ENCODE peak calls at places on chromosome 3, in seven cellular contexts. Z is left lung; N is stomach; Q is transverse colon; A is neural progenitor cell; P is CD8-positive, alpha-beta T cell; F is H1. Y is an unnamed sample.

GRCh38 chr3:4320453-4320852 is 17.3 kb downstream of the SETMAR start:
- DNase-seq in Q (no peak), N (no peak), P (no peak), Z (no peak), A (no peak), F (no peak), Y (no peak)

GRCh38 chr3:107997666-107998065 is 93.2 kb downstream of the CD47 start:
- DNase-seq in F (no peak), N (no peak), A (no peak), Q (no peak), P (no peak), Z (no peak), Y (no peak)

GRCh38 chr3:30628931-30629590 is 22.7 kb downstream of the TGFBR2 start:
- DNase-seq in P (no peak), A (no peak), N (no peak), Z (no peak), F (no peak), Q (no peak), Y (no peak)

GRCh38 chr3:37510749-37511148 is 336.4 kb upstream of the LRRFIP2 start:
- DNase-seq in N (no peak), A (no peak), Z (no peak), Q (no peak), F (no peak), P (no peak), Y (no peak)

GRCh38 chr3:87856126-87856525 is 202.7 kb downstream of the CGGBP1 start:
- DNase-seq in N (no peak), A (no peak), P (no peak), Q (no peak), Z (no peak), F (no peak), Y (no peak)

GRCh38 chr3:99708207-99708745 is 69.9 kb downstream of the COL8A1 start:
- DNase-seq in F (no peak), Z (no peak), N (no peak), Q (no peak), A (no peak), P (no peak), Y (no peak)

GRCh38 chr3:151216641-151217040 is 13.6 kb upstream of the GPR171 start:
- DNase-seq in P (no peak), F (no peak), Q (no peak), Z (no peak), N (no peak), A (no peak), Y (no peak)

GRCh38 chr3:41274944-41275668 is 75.8 kb downstream of the CTNNB1 start:
- DNase-seq in Q (peak; percentile 12), N (no peak), A (no peak), Z (no peak), F (no peak), P (no peak), Y (no peak)

GRCh38 chr3:1228289-1228688 is 135.5 kb downstream of the CNTN6 start:
- DNase-seq in Z (no peak), A (no peak), P (no peak), N (no peak), F (no peak), Q (no peak), Y (no peak)

GRCh38 chr3:118968111-118968510 is 66.5 kb downstream of the IGSF11 start:
- DNase-seq in N (no peak), F (no peak), A (peak; percentile 30), Z (no peak), Q (no peak), P (no peak), Y (no peak)

GRCh38 chr3:111534701-111535100 is 7.3 kb upstream of the CD96 start:
- DNase-seq in Z (no peak), A (no peak), N (no peak), F (no peak), Q (no peak), P (no peak), Y (no peak)

GRCh38 chr3:177498037-177498857 is 301.0 kb upstream of the TBL1XR1 start:
- DNase-seq in F (no peak), A (no peak), N (peak; percentile 71), Z (no peak), P (no peak), Q (no peak), Y (no peak)

GRCh38 chr3:149958171-149958796 is 12.4 kb downstream of the PFN2 start:
- DNase-seq in Z (no peak), Q (no peak), N (no peak), A (no peak), P (no peak), F (no peak), Y (no peak)

GRCh38 chr3:120766576-120766975 is 24.0 kb downstream of the GTF2E1 start:
- DNase-seq in Q (no peak), A (no peak), P (no peak), N (no peak), F (no peak), Z (no peak), Y (no peak)

GRCh38 chr3:152323834-152324233 is 55.1 kb downstream of the MBNL1 start:
- DNase-seq in F (no peak), P (no peak), Q (no peak), Z (no peak), N (no peak), A (no peak), Y (no peak)

GRCh38 chr3:179322481-179323196 is at the start of gene ZNF639:
- DNase-seq in A (peak; percentile 95), Q (peak; percentile 83), Z (peak; percentile 93), F (peak; percentile 77), N (peak; percentile 77), P (peak; percentile 88), Y (peak; percentile 57)

GRCh38 chr3:41259449-41260062 is 60.3 kb downstream of the CTNNB1 start:
- DNase-seq in Q (no peak), A (no peak), N (no peak), Z (no peak), F (no peak), P (no peak), Y (no peak)

GRCh38 chr3:126440709-126440995 is 35.0 kb downstream of the ZXDC start:
- DNase-seq in N (peak; percentile 18), P (no peak), Z (peak; percentile 35), Q (no peak), F (no peak), A (no peak), Y (no peak)

GRCh38 chr3:110650752-110651151 is 420.9 kb upstream of the NECTIN3 start:
- DNase-seq in Z (no peak), P (no peak), Q (no peak), F (no peak), N (no peak), A (no peak), Y (no peak)

DNA sequence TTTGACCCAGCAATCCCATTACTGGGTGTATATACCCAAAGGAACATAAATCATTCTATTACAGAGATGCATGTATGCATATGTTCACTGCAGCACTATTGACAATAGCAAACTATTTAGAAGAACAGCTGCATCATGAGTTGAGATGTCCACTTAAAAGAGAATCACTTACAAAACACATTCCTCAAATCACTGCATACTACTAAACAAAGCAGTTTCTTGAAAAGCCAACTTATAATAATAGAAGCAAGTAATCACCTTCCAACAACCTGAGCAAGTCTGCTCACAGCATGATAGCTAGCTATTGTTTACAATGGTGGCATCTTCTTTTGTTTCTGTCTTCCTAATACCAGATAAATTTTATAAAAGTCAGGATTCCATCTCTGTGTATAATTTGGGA is 454.7 kb upstream of the ADAMTS9 start:
- DNase-seq in Q (no peak), A (peak; percentile 24), F (no peak), P (no peak), Z (no peak), N (no peak), Y (no peak)
- H3K27ac ChIP-seq in Q (no peak overlapping the region), A (no peak overlapping the region), F (no peak overlapping the region), P (no peak overlapping the region), Z (no peak overlapping the region), N (no peak overlapping the region), Y (no peak overlapping the region)

GRCh38 chr3:39183231-39184080 is 8.9 kb downstream of the XIRP1 start:
- DNase-seq in Q (no peak), A (no peak), N (no peak), P (no peak), F (no peak), Z (no peak), Y (no peak)
- H3K9me3 ChIP-seq in Q (no peaks in the 10 kb centered on the region), A (no peaks in the 10 kb centered on the region), N (no peaks in the 10 kb centered on the region), P (no peaks in the 10 kb centered on the region), F (no peaks in the 10 kb centered on the region), Z (no peaks in the 10 kb centered on the region), Y (no peaks in the 10 kb centered on the region)

GRCh38 chr3:138854940-138855339 is 20.2 kb upstream of the PIK3CB start:
- DNase-seq in P (no peak), N (no peak), F (no peak), Q (no peak), A (no peak), Z (no peak), Y (no peak)
- H3K4me1 ChIP-seq in P (no peaks in the 10 kb centered on the region), N (no peaks in the 10 kb centered on the region), F (no peaks in the 10 kb centered on the region), Q (no peaks in the 10 kb centered on the region), A (no peaks in the 10 kb centered on the region), Z (peaks cover 3% of the 10 kb centered on the region), Y (no peaks in the 10 kb centered on the region)

GRCh38 chr3:127590593-127591477 is at the start of gene TPRA1:
- DNase-seq in P (peak; percentile 84), Z (peak; percentile 95), A (peak; percentile 97), N (peak; percentile 89), Q (peak; percentile 90), F (peak; percentile 80), Y (peak; percentile 83)

GRCh38 chr3:127589600-127590281 is 792 bp downstream of the TPRA1 start:
- DNase-seq in P (no peak), Q (peak; percentile 19), F (no peak), A (peak; percentile 55), N (no peak), Z (peak; percentile 82), Y (no peak)

GRCh38 chr3:127590282-127590592 is 296 bp downstream of the TPRA1 start:
- DNase-seq in A (no peak), Z (peak; percentile 90), N (no peak), P (no peak), Q (peak; percentile 35), F (no peak), Y (no peak)

GRCh38 chr3:127587876-127588275 is 2.7 kb downstream of the TPRA1 start:
- DNase-seq in A (no peak), P (no peak), Q (no peak), F (no peak), N (no peak), Z (peak; percentile 53), Y (no peak)

GRCh38 chr3:127588675-127589577 is 1.6 kb downstream of the TPRA1 start:
- DNase-seq in P (no peak), A (peak; percentile 28), Q (no peak), F (no peak), N (no peak), Z (no peak), Y (no peak)
- H3K27ac ChIP-seq in P (no peak overlapping the region), A (no peak overlapping the region), Q (peak overlapping the region; percentile 97), F (no peak overlapping the region), N (peak overlapping the region; percentile 90), Z (no peak overlapping the region), Y (no peak overlapping the region)

GRCh38 chr3:172771672-172772071 is 21.1 kb downstream of the ECT2 start:
- DNase-seq in F (no peak), N (no peak), P (no peak), Q (no peak), A (no peak), Z (no peak), Y (no peak)
- H3K9me3 ChIP-seq in F (no peaks in the 10 kb centered on the region), N (no peaks in the 10 kb centered on the region), P (no peaks in the 10 kb centered on the region), Q (no peaks in the 10 kb centered on the region), A (no peaks in the 10 kb centered on the region), Z (no peaks in the 10 kb centered on the region), Y (no peaks in the 10 kb centered on the region)

GRCh38 chr3:195153653-195154052 is 117.3 kb downstream of the XXYLT1 start:
- DNase-seq in P (no peak), Z (no peak), N (no peak), Q (no peak), A (no peak), F (no peak), Y (no peak)
- H3K4me1 ChIP-seq in P (peaks cover 25% of the 10 kb centered on the region), Z (peaks cover 80% of the 10 kb centered on the region), N (peaks cover 68% of the 10 kb centered on the region), Q (peaks cover 74% of the 10 kb centered on the region), A (peaks cover 64% of the 10 kb centered on the region), F (peaks cover 24% of the 10 kb centered on the region), Y (peaks cover 17% of the 10 kb centered on the region)

GRCh38 chr3:48678056-48678455 is 7.7 kb downstream of the NCKIPSD start:
- DNase-seq in A (no peak), N (no peak), P (no peak), F (no peak), Q (no peak), Z (no peak), Y (no peak)
- H3K27ac ChIP-seq in A (no peak overlapping the region), N (no peak overlapping the region), P (no peak overlapping the region), F (no peak overlapping the region), Q (no peak overlapping the region), Z (no peak overlapping the region), Y (no peak overlapping the region)

Y was measured in iPS DF 6.9.